ENCODE peak calls at places on chromosomes 1 and 21, in five cellular contexts. V, I, L, W and T are unnamed samples.

GRCh38 chr1:88291902-88292301 is 392.2 kb upstream of the PKN2 start:
- DNase-seq in V (no peak), I (no peak), L (no peak), W (no peak), T (no peak)

GRCh38 chr1:66166746-66167145 is 367.2 kb upstream of the SGIP1 start:
- DNase-seq in V (no peak), I (no peak), L (no peak), W (no peak), T (no peak)

GRCh38 chr1:175597969-175598765 is 145.2 kb downstream of the TNR start:
- DNase-seq in V (no peak), I (no peak), L (no peak), W (peak), T (no peak)

GRCh38 chr1:190452272-190452848 is 25.3 kb downstream of the BRINP3 start:
- DNase-seq in V (no peak), I (no peak), L (peak), W (no peak), T (no peak)

GRCh38 chr1:32272557-32273388 is 19.1 kb upstream of the HDAC1 start:
- DNase-seq in V (no peak), I (no peak), L (no peak), W (no peak), T (no peak)

GRCh38 chr21:37899141-37899540 is 17.1 kb downstream of the KCNJ6 start:
- DNase-seq in V (no peak), I (no peak), L (no peak), W (no peak), T (no peak)

GRCh38 chr1:1355376-1355775 is 3.0 kb downstream of the MXRA8 start:
- DNase-seq in V (no peak), I (no peak), L (no peak), W (no peak), T (peak)

GRCh38 chr21:21383126-21383525 is 384.9 kb downstream of the NCAM2 start:
- DNase-seq in V (no peak), I (no peak), L (no peak), W (no peak), T (no peak)

GRCh38 chr1:110433803-110434202 is 17.1 kb upstream of the PROK1 start:
- DNase-seq in V (peak), I (peak), L (peak), W (no peak), T (peak)

GRCh38 chr1:36207339-36207738 is 16.9 kb upstream of the THRAP3 start:
- DNase-seq in V (peak), I (no peak), L (no peak), W (no peak), T (no peak)

GRCh38 chr1:41714613-41715389 is 203.9 kb downstream of the HIVEP3 start:
- DNase-seq in V (no peak), I (no peak), L (no peak), W (no peak), T (no peak)

GRCh38 chr21:42556960-42557359 is 43.3 kb downstream of the SLC37A1 start:
- DNase-seq in V (peak), I (no peak), L (no peak), W (no peak), T (no peak)

GRCh38 chr1:55143686-55144085 is 71.5 kb downstream of the USP24 start:
- DNase-seq in V (peak), I (peak), L (peak), W (no peak), T (peak)

GRCh38 chr21:37459575-37459974 is 93.0 kb downstream of the DYRK1A start:
- DNase-seq in V (no peak), I (no peak), L (no peak), W (no peak), T (no peak)

GRCh38 chr1:203038217-203038741 is 12.0 kb downstream of the PPFIA4 start:
- DNase-seq in V (no peak), I (no peak), L (no peak), W (no peak), T (no peak)

GRCh38 chr1:55214214-55214902 is 806 bp downstream of the USP24 start:
- DNase-seq in V (peak), I (peak), L (peak), W (no peak), T (no peak)

GRCh38 chr1:10546896-10547295 is 72.1 kb downstream of the PEX14 start:
- DNase-seq in V (no peak), I (no peak), L (no peak), W (no peak), T (no peak)

GRCh38 chr1:14255231-14255630 is 343.3 kb upstream of the KAZN start:
- DNase-seq in V (no peak), I (no peak), L (no peak), W (no peak), T (no peak)

GRCh38 chr21:42148584-42148983 is 70.4 kb upstream of the ABCG1 start:
- DNase-seq in V (no peak), I (no peak), L (no peak), W (no peak), T (no peak)

GRCh38 chr1:5658340-5659316 is 333.6 kb downstream of the NPHP4 start:
- DNase-seq in V (no peak), I (no peak), L (no peak), W (no peak), T (no peak)

GRCh38 chr21:35048706-35049617 is at the start of gene RUNX1:
- DNase-seq in V (no peak), I (peak), L (no peak), W (peak), T (no peak)

GRCh38 chr1:222073307-222073995 is 331.6 kb upstream of the DUSP10 start:
- DNase-seq in V (no peak), I (no peak), L (no peak), W (no peak), T (no peak)

GRCh38 chr1:152018537-152018936 is 18.3 kb downstream of the S100A11 start:
- DNase-seq in V (peak), I (peak), L (no peak), W (no peak), T (peak)

GRCh38 chr1:10680487-10680886 is 116.0 kb downstream of the CASZ1 start:
- DNase-seq in V (no peak), I (no peak), L (no peak), W (no peak), T (no peak)

GRCh38 chr1:49229555-49229954 is 452.9 kb upstream of the BEND5 start:
- DNase-seq in V (peak), I (no peak), L (no peak), W (no peak), T (no peak)

GRCh38 chr1:226763741-226764264 is 24.7 kb upstream of the ITPKB start:
- DNase-seq in V (peak), I (no peak), L (no peak), W (no peak), T (no peak)

GRCh38 chr1:151211972-151212705 is 13.8 kb downstream of the PIP5K1A start:
- DNase-seq in V (no peak), I (no peak), L (no peak), W (no peak), T (no peak)

GRCh38 chr1:82453511-82454185 is 652.9 kb downstream of the ADGRL2 start:
- DNase-seq in V (no peak), I (no peak), L (no peak), W (no peak), T (no peak)

GRCh38 chr1:7427066-7427465 is 344.0 kb upstream of the VAMP3 start:
- DNase-seq in V (no peak), I (no peak), L (no peak), W (no peak), T (no peak)

GRCh38 chr1:71908871-71909390 is 373.4 kb downstream of the NEGR1 start:
- DNase-seq in V (no peak), I (no peak), L (no peak), W (no peak), T (no peak)

GRCh38 chr21:26966978-26967913 is at the start of gene ADAMTS5:
- DNase-seq in V (peak), I (no peak), L (no peak), W (no peak), T (no peak)

GRCh38 chr1:46549697-46550681 is 1.5 kb downstream of the KNCN start:
- DNase-seq in V (no peak), I (peak), L (peak), W (no peak), T (no peak)

GRCh38 chr21:42056468-42056867 is 14.6 kb upstream of the UMODL1 start:
- DNase-seq in V (no peak), I (no peak), L (no peak), W (no peak), T (no peak)

GRCh38 chr1:212167098-212167497 is 118.1 kb upstream of the PPP2R5A start:
- DNase-seq in V (no peak), I (peak), L (no peak), W (no peak), T (no peak)

GRCh38 chr21:31696424-31696823 is 35.5 kb downstream of the SCAF4 start:
- DNase-seq in V (no peak), I (no peak), L (no peak), W (no peak), T (no peak)
- TF ChIP-seq ATF2 in V (no peak), I (no peak), L (no peak), W (no peak), T (no peak)

DNA sequence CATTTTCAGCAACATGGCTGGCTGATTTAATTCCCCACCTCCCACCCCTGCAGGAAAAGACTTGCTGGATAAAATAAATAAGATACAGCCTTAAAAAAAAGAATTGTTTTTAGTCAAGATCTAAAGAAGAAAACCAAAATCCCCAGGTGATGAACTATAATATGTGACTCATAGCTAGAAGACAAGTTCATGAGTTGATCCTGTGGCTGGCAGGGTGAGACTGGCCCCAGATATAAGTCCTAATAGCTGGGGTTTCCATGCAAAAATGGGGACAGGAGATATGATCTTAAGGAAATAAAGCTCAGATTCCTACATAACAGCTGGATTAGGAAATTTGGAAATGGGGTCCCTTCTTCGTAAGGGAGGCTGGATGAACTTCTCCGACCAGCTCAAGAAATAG is 21.9 kb upstream of the RGSL1 start:
- DNase-seq in V (no peak), I (no peak), L (no peak), W (peak), T (no peak)
- TF ChIP-seq ATF2 in V (no peak), I (no peak), L (no peak), W (peak), T (no peak)

GRCh38 chr21:45318146-45318555 is 30.5 kb upstream of the POFUT2 start:
- DNase-seq in V (no peak), I (no peak), L (no peak), W (no peak), T (no peak)

GRCh38 chr21:45319461-45320211 is 31.9 kb upstream of the POFUT2 start:
- DNase-seq in V (no peak), I (no peak), L (no peak), W (no peak), T (no peak)

GRCh38 chr21:45320261-45320990 is 32.7 kb upstream of the POFUT2 start:
- DNase-seq in V (no peak), I (no peak), L (no peak), W (no peak), T (no peak)

GRCh38 chr21:45317401-45318145 is 29.9 kb upstream of the POFUT2 start:
- DNase-seq in V (no peak), I (no peak), L (peak), W (no peak), T (no peak)

DNA sequence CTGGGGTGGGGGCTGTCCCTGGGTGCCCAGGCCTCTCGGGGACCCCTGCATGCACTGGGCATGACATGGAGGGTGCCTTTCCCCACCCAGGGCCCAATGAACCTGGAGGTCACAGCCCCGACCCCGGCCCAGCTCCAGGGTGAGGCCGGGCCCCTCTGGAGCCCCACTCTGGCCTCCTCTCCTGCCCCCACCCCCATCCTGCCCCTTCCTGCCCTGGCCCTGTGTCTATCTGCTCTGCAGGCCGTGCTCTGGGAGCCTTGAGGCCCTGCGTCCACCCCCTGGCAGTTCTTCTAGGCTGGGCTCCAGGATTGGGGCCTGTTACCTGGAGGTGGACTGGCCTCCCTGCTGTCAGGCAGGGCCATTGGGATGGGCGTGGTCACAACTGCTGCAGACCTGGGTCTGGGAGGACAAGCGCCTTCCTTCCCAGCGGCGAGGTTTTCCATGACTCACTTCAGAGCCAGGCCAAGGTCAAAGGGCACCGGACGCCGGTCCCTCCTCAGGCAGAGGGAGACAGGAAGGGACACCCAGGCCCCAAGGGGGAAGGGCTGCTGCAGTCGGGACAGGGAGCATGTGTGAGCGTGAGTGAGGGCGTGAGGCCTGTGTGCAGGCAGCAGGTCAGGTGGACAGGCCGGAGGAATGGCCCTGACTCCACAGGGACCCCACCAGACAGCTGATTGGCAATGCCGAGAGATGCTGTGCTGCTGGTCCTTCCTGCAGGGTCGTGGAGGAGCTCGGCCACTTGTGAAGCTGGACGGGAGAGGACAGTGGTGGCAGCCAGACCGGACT is 31.1 kb upstream of the POFUT2 start:
- DNase-seq in V (no peak), I (peak), L (peak), W (no peak), T (no peak)
- TF ChIP-seq ATF2 in V (no peak), I (no peak), L (no peak), W (no peak), T (no peak)

GRCh38 chr1:154751690-154752089 is 118.4 kb downstream of the KCNN3 start:
- DNase-seq in V (no peak), I (no peak), L (no peak), W (no peak), T (no peak)
- TF ChIP-seq ATF2 in V (no peak), I (no peak), L (no peak), W (no peak), T (no peak)

DNA sequence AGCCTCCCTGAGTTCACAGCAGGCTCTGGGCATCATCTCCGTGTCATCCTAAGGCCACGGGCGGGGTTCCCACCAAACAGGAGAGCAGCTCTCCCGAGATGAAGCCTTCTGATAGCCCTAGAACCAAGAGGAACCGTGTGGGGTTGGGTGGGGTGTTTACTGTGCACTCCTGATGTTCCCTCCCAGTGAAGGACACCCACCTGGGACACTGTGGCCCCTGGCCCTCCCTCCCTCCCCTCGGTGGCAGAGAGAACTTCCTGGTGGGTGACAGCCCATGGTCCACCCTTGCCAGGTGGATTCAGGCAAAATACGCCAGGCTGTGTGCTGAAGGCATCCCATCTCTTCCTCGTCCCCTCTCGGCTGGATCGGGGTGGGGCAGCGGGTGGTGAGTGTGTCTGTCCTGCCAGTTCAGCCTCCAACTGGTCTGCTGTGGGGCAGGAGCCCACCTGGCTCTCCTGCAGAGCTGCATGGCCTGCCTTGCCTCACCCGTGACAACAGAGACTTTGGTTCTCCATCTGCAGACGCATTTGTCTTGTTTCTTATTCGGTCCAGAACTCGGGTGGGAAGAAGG is 15.6 kb upstream of the C1orf174 start:
- DNase-seq in V (no peak), I (no peak), L (no peak), W (no peak), T (no peak)
- TF ChIP-seq ATF2 in V (no peak), I (no peak), L (no peak), W (no peak), T (no peak)